ENCODE peak calls at places on chromosomes 7 and 10, in five cellular contexts. Q is endothelial cell, H is GM06990, A is AG10803, N is left ventricle myocardium inferior. K is an unnamed sample.

GRCh38 chr10:73892314-73893080 is 18.1 kb upstream of the CAMK2G start:
- DNase-seq in Q (no peak), H (no peak), A (peak; percentile 85), N (no peak), K (no peak)

GRCh38 chr10:101831169-101831811 is 12.3 kb downstream of the KCNIP2 start:
- DNase-seq in Q (no peak), H (no peak), A (no peak), N (no peak), K (no peak)

GRCh38 chr7:44958645-44959344 is 20.0 kb downstream of the MYO1G start:
- DNase-seq in Q (no peak), H (no peak), A (peak; percentile 13), N (no peak), K (peak; percentile 17)

GRCh38 chr10:26573674-26574073 is 123.8 kb upstream of the PDSS1 start:
- DNase-seq in Q (no peak), H (no peak), A (no peak), N (no peak), K (no peak)

GRCh38 chr10:8453587-8453986 is 399.1 kb downstream of the GATA3 start:
- DNase-seq in Q (no peak), H (no peak), A (no peak), N (peak; percentile 36), K (no peak)

GRCh38 chr10:128063736-128064614 is 62.2 kb downstream of the MKI67 start:
- DNase-seq in Q (peak; percentile 39), H (peak; percentile 52), A (no peak), N (no peak), K (peak; percentile 64)

GRCh38 chr7:33726582-33726981 is 178.8 kb upstream of the BMPER start:
- DNase-seq in Q (peak; percentile 23), H (no peak), A (no peak), N (no peak), K (no peak)

GRCh38 chr10:119138341-119139306 is 26.9 kb downstream of the SFXN4 start:
- DNase-seq in Q (no peak), H (no peak), A (peak; percentile 62), N (no peak), K (no peak)

GRCh38 chr10:34119456-34119855 is 695.6 kb downstream of the PARD3 start:
- DNase-seq in Q (no peak), H (no peak), A (no peak), N (no peak), K (no peak)
- TF ChIP-seq CTCF in Q (no peak), H (no peak), A (no peak), N (peak; percentile 8), K (no peak)

DNA sequence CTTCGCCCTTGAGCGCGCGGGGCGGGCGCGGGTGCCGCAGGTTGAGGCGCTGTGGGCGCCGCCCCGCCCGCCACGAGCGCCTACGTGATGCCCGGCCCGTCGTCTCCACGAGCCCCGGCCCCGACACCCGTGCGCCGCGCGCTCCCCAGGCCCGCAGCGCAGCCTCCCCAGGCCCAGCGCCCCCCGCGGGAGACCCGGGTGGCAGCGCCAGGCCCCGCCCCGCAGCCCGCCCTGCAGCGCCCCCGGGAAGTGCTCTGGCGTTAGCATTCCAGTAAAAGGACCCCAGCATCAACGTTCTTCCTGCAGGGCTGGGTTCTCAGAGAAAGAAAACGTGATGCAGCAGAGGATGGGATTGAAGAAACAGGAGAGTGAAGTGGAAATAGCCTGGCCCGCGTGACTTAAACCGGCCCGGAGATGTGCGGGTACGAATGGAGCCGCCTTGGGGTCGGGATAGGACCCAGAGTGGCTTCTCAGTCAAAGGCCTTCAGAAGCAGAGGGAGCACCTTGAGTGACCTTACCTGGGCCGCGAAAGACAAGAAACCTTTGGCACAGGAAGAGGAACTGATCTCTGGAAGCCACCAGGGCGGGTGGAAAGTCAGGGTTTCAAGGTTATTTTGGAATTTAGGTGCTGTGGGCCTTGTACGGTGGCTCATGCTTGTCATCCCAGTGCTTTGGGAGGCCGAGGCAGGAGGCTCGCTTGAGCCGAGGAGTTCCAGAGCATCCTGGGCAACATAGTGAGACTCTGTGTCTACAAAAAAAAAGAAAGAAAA is 1.8 kb downstream of the PFKP start:
- DNase-seq in Q (peak; percentile 39), H (peak; percentile 49), A (peak; percentile 13), N (no peak), K (peak; percentile 67)
- TF ChIP-seq CTCF in Q (no peak), H (no peak), A (no peak), N (no peak), K (peak; percentile 19)

GRCh38 chr7:28754027-28754426 is 204.1 kb downstream of the TRIL start:
- DNase-seq in Q (no peak), H (no peak), A (peak; percentile 36), N (no peak), K (peak; percentile 36)
- TF ChIP-seq CTCF in Q (no peak), H (peak; percentile 22), A (peak; percentile 19), N (no peak), K (no peak)

GRCh38 chr7:153835104-153835503 is 217.1 kb upstream of the DPP6 start:
- DNase-seq in Q (no peak), H (no peak), A (no peak), N (no peak), K (no peak)
- TF ChIP-seq CTCF in Q (no peak), H (no peak), A (no peak), N (peak; percentile 32), K (no peak)

DNA sequence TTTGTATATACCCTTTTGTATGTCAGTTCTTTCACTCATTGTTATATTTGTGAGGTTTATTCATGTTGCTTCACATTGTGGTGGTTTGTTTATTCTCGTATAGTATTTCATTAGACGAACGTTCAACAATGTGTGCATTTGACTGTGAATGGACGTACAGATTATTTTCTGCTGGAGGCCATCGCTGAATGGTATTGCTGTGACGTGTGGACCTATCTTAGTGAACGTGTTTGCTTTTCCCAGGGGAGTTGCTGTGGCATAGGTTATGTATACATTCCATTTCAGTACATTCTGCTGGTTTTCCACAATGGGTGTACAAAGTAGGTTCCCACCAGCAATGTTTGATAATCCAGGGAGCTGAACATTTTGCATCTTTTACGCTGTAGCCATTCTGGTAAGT is 31.1 kb upstream of the PLEKHS1 start:
- DNase-seq in Q (no peak), H (no peak), A (no peak), N (no peak), K (no peak)
- TF ChIP-seq CTCF in Q (no peak), H (no peak), A (no peak), N (no peak), K (no peak)

GRCh38 chr10:75652136-75652535 is 220.7 kb downstream of the LRMDA start:
- DNase-seq in Q (no peak), H (no peak), A (no peak), N (no peak), K (no peak)

GRCh38 chr10:75653761-75654160 is 222.3 kb downstream of the LRMDA start:
- DNase-seq in Q (no peak), H (no peak), A (no peak), N (no peak), K (no peak)

GRCh38 chr10:75650648-75651047 is 219.2 kb downstream of the LRMDA start:
- DNase-seq in Q (no peak), H (no peak), A (no peak), N (no peak), K (no peak)

GRCh38 chr10:75648854-75649253 is 217.4 kb downstream of the LRMDA start:
- DNase-seq in Q (no peak), H (no peak), A (no peak), N (no peak), K (no peak)

GRCh38 chr10:75651452-75651851 is 220.0 kb downstream of the LRMDA start:
- DNase-seq in Q (no peak), H (no peak), A (peak; percentile 21), N (no peak), K (no peak)
- TF ChIP-seq CTCF in Q (no peak), H (peak; percentile 30), A (peak; percentile 28), N (peak; percentile 28), K (no peak)

DNA sequence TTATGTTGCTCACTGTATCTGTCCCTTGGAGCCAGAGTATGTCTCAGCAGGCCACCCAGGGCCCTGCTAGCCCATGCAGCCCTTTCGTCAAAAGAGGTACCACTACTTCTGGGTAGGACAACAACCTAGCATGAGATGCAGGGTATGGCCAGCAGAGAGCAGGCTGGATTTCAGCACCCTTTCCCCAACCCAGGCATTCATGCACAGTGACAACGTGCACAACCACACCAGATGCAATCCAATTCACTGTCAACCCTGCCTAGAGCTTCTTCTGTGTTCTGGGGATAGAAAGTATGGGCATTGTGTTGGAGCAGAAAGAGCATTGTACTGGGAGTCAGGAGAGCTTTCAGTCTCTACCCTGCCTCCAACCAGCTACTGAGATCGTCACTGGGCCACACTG is 37.9 kb downstream of the JAZF1 start:
- DNase-seq in Q (no peak), H (no peak), A (no peak), N (no peak), K (no peak)
- TF ChIP-seq CTCF in Q (no peak), H (peak; percentile 35), A (no peak), N (peak; percentile 16), K (no peak)

K was measured in GM13976.